ENCODE peak calls at places on chromosomes 4 and X, in ten cellular contexts. One of them, this sample, is unnamed.

GRCh38 chr4:148415500-148415899 is 26.7 kb downstream of the NR3C2 start:
- DNase-seq in A172: peak; percentile 1
- DNase-seq in activated T-helper 1 cell treated with anti-CD3 and anti-CD28 coated beads, Interleukin-2, amount 50 U/mL, for 16 hours: no peak
- DNase-seq in naive thymus-derived CD4-positive, alpha-beta T cell: no peak
- DNase-seq in SJSA1: no peak
- DNase-seq in NCI-H510A: no peak
- DNase-seq in esophagus squamous epithelium: no peak
- DNase-seq in ELF-1: no peak
- DNase-seq in NCI-H1436: no peak
- DNase-seq in lung: no peak
- DNase-seq in this sample: no peak

GRCh38 chrX:46588263-46588662 is 14.7 kb downstream of the CHST7 start:
- DNase-seq in A172: peak; percentile 35
- DNase-seq in activated T-helper 1 cell treated with anti-CD3 and anti-CD28 coated beads, Interleukin-2, amount 50 U/mL, for 16 hours: no peak
- DNase-seq in naive thymus-derived CD4-positive, alpha-beta T cell: peak; percentile 57
- DNase-seq in SJSA1: peak; percentile 56
- DNase-seq in NCI-H510A: no peak
- DNase-seq in esophagus squamous epithelium: no peak
- DNase-seq in ELF-1: peak; percentile 25
- DNase-seq in NCI-H1436: no peak
- DNase-seq in lung: no peak
- DNase-seq in this sample: no peak

GRCh38 chrX:45322820-45323219 is 122.1 kb upstream of the DIPK2B start:
- DNase-seq in A172: peak; percentile 34
- DNase-seq in activated T-helper 1 cell treated with anti-CD3 and anti-CD28 coated beads, Interleukin-2, amount 50 U/mL, for 16 hours: no peak
- DNase-seq in naive thymus-derived CD4-positive, alpha-beta T cell: no peak
- DNase-seq in SJSA1: no peak
- DNase-seq in NCI-H510A: no peak
- DNase-seq in esophagus squamous epithelium: no peak
- DNase-seq in ELF-1: peak; percentile 4
- DNase-seq in NCI-H1436: no peak
- DNase-seq in lung: no peak
- DNase-seq in this sample: no peak

GRCh38 chr4:7772708-7773385 is 166.8 kb downstream of the AFAP1 start:
- DNase-seq in A172: no peak
- DNase-seq in activated T-helper 1 cell treated with anti-CD3 and anti-CD28 coated beads, Interleukin-2, amount 50 U/mL, for 16 hours: no peak
- DNase-seq in naive thymus-derived CD4-positive, alpha-beta T cell: no peak
- DNase-seq in SJSA1: no peak
- DNase-seq in NCI-H510A: no peak
- DNase-seq in esophagus squamous epithelium: no peak
- DNase-seq in ELF-1: peak; percentile 86
- DNase-seq in NCI-H1436: no peak
- DNase-seq in lung: no peak
- DNase-seq in this sample: no peak

GRCh38 chr4:186623546-186623945 is 68.2 kb upstream of the MTNR1A start:
- DNase-seq in A172: no peak
- DNase-seq in activated T-helper 1 cell treated with anti-CD3 and anti-CD28 coated beads, Interleukin-2, amount 50 U/mL, for 16 hours: no peak
- DNase-seq in naive thymus-derived CD4-positive, alpha-beta T cell: no peak
- DNase-seq in SJSA1: no peak
- DNase-seq in NCI-H510A: no peak
- DNase-seq in esophagus squamous epithelium: no peak
- DNase-seq in ELF-1: no peak
- DNase-seq in NCI-H1436: no peak
- DNase-seq in lung: no peak
- DNase-seq in this sample: no peak

GRCh38 chrX:45515262-45516215 is 314.9 kb upstream of the DIPK2B start:
- DNase-seq in A172: peak; percentile 90
- DNase-seq in activated T-helper 1 cell treated with anti-CD3 and anti-CD28 coated beads, Interleukin-2, amount 50 U/mL, for 16 hours: no peak
- DNase-seq in naive thymus-derived CD4-positive, alpha-beta T cell: peak; percentile 35
- DNase-seq in SJSA1: peak; percentile 52
- DNase-seq in NCI-H510A: no peak
- DNase-seq in esophagus squamous epithelium: no peak
- DNase-seq in ELF-1: peak; percentile 21
- DNase-seq in NCI-H1436: no peak
- DNase-seq in lung: peak; percentile 78
- DNase-seq in this sample: peak; percentile 34

GRCh38 chrX:95629737-95630136 is 1054.9 kb upstream of the DIAPH2 start:
- DNase-seq in A172: no peak
- DNase-seq in activated T-helper 1 cell treated with anti-CD3 and anti-CD28 coated beads, Interleukin-2, amount 50 U/mL, for 16 hours: no peak
- DNase-seq in naive thymus-derived CD4-positive, alpha-beta T cell: no peak
- DNase-seq in SJSA1: no peak
- DNase-seq in NCI-H510A: no peak
- DNase-seq in esophagus squamous epithelium: no peak
- DNase-seq in ELF-1: no peak
- DNase-seq in NCI-H1436: no peak
- DNase-seq in lung: no peak
- DNase-seq in this sample: no peak

GRCh38 chr4:143355540-143356217 is 19.0 kb downstream of the GAB1 start:
- DNase-seq in A172: no peak
- DNase-seq in activated T-helper 1 cell treated with anti-CD3 and anti-CD28 coated beads, Interleukin-2, amount 50 U/mL, for 16 hours: no peak
- DNase-seq in naive thymus-derived CD4-positive, alpha-beta T cell: no peak
- DNase-seq in SJSA1: no peak
- DNase-seq in NCI-H510A: no peak
- DNase-seq in esophagus squamous epithelium: no peak
- DNase-seq in ELF-1: peak; percentile 22
- DNase-seq in NCI-H1436: no peak
- DNase-seq in lung: no peak
- DNase-seq in this sample: no peak

GRCh38 chr4:11605597-11605996 is 176.9 kb upstream of the HS3ST1 start:
- DNase-seq in A172: no peak
- DNase-seq in activated T-helper 1 cell treated with anti-CD3 and anti-CD28 coated beads, Interleukin-2, amount 50 U/mL, for 16 hours: no peak
- DNase-seq in naive thymus-derived CD4-positive, alpha-beta T cell: no peak
- DNase-seq in SJSA1: no peak
- DNase-seq in NCI-H510A: no peak
- DNase-seq in esophagus squamous epithelium: no peak
- DNase-seq in ELF-1: no peak
- DNase-seq in NCI-H1436: no peak
- DNase-seq in lung: no peak
- DNase-seq in this sample: no peak

GRCh38 chr4:152536545-152537182 is 772 bp upstream of the FBXW7 start:
- DNase-seq in A172: peak; percentile 54
- DNase-seq in activated T-helper 1 cell treated with anti-CD3 and anti-CD28 coated beads, Interleukin-2, amount 50 U/mL, for 16 hours: no peak
- DNase-seq in naive thymus-derived CD4-positive, alpha-beta T cell: peak; percentile 89
- DNase-seq in SJSA1: no peak
- DNase-seq in NCI-H510A: peak; percentile 6
- DNase-seq in esophagus squamous epithelium: no peak
- DNase-seq in ELF-1: no peak
- DNase-seq in NCI-H1436: peak; percentile 43
- DNase-seq in lung: peak; percentile 35
- DNase-seq in this sample: peak; percentile 43

GRCh38 chr4:56671860-56672259 is 9.2 kb downstream of the HOPX start:
- DNase-seq in A172: no peak
- DNase-seq in activated T-helper 1 cell treated with anti-CD3 and anti-CD28 coated beads, Interleukin-2, amount 50 U/mL, for 16 hours: no peak
- DNase-seq in naive thymus-derived CD4-positive, alpha-beta T cell: no peak
- DNase-seq in SJSA1: no peak
- DNase-seq in NCI-H510A: no peak
- DNase-seq in esophagus squamous epithelium: no peak
- DNase-seq in ELF-1: no peak
- DNase-seq in NCI-H1436: no peak
- DNase-seq in lung: no peak
- DNase-seq in this sample: no peak

GRCh38 chrX:101219116-101219839 is at the start of gene DRP2:
- DNase-seq in A172: no peak
- DNase-seq in activated T-helper 1 cell treated with anti-CD3 and anti-CD28 coated beads, Interleukin-2, amount 50 U/mL, for 16 hours: no peak
- DNase-seq in naive thymus-derived CD4-positive, alpha-beta T cell: no peak
- DNase-seq in SJSA1: no peak
- DNase-seq in NCI-H510A: no peak
- DNase-seq in esophagus squamous epithelium: no peak
- DNase-seq in ELF-1: no peak
- DNase-seq in NCI-H1436: no peak
- DNase-seq in lung: no peak
- DNase-seq in this sample: no peak

GRCh38 chr4:61210186-61210939 is 10.2 kb downstream of the ADGRL3 start:
- DNase-seq in A172: no peak
- DNase-seq in activated T-helper 1 cell treated with anti-CD3 and anti-CD28 coated beads, Interleukin-2, amount 50 U/mL, for 16 hours: no peak
- DNase-seq in naive thymus-derived CD4-positive, alpha-beta T cell: no peak
- DNase-seq in SJSA1: no peak
- DNase-seq in NCI-H510A: no peak
- DNase-seq in esophagus squamous epithelium: no peak
- DNase-seq in ELF-1: peak; percentile 6
- DNase-seq in NCI-H1436: no peak
- DNase-seq in lung: no peak
- DNase-seq in this sample: no peak

GRCh38 chr4:40573593-40574311 is 55.9 kb downstream of the RBM47 start:
- DNase-seq in A172: no peak
- DNase-seq in activated T-helper 1 cell treated with anti-CD3 and anti-CD28 coated beads, Interleukin-2, amount 50 U/mL, for 16 hours: no peak
- DNase-seq in naive thymus-derived CD4-positive, alpha-beta T cell: no peak
- DNase-seq in SJSA1: no peak
- DNase-seq in NCI-H510A: no peak
- DNase-seq in esophagus squamous epithelium: no peak
- DNase-seq in ELF-1: no peak
- DNase-seq in NCI-H1436: no peak
- DNase-seq in lung: no peak
- DNase-seq in this sample: no peak

GRCh38 chrX:73822775-73823174 is 259.8 kb downstream of the CHIC1 start:
- DNase-seq in A172: no peak
- DNase-seq in activated T-helper 1 cell treated with anti-CD3 and anti-CD28 coated beads, Interleukin-2, amount 50 U/mL, for 16 hours: no peak
- DNase-seq in naive thymus-derived CD4-positive, alpha-beta T cell: no peak
- DNase-seq in SJSA1: no peak
- DNase-seq in NCI-H510A: no peak
- DNase-seq in esophagus squamous epithelium: no peak
- DNase-seq in ELF-1: no peak
- DNase-seq in NCI-H1436: no peak
- DNase-seq in lung: no peak
- DNase-seq in this sample: no peak

GRCh38 chr4:150782311-150782710 is 200.4 kb downstream of the MAB21L2 start:
- DNase-seq in A172: peak; percentile 25
- DNase-seq in activated T-helper 1 cell treated with anti-CD3 and anti-CD28 coated beads, Interleukin-2, amount 50 U/mL, for 16 hours: no peak
- DNase-seq in naive thymus-derived CD4-positive, alpha-beta T cell: no peak
- DNase-seq in SJSA1: no peak
- DNase-seq in NCI-H510A: no peak
- DNase-seq in esophagus squamous epithelium: no peak
- DNase-seq in ELF-1: no peak
- DNase-seq in NCI-H1436: no peak
- DNase-seq in lung: no peak
- DNase-seq in this sample: peak; percentile 37

GRCh38 chrX:99857455-99857854 is 552.6 kb downstream of the PCDH19 start:
- DNase-seq in A172: no peak
- DNase-seq in activated T-helper 1 cell treated with anti-CD3 and anti-CD28 coated beads, Interleukin-2, amount 50 U/mL, for 16 hours: no peak
- DNase-seq in naive thymus-derived CD4-positive, alpha-beta T cell: no peak
- DNase-seq in SJSA1: no peak
- DNase-seq in NCI-H510A: no peak
- DNase-seq in esophagus squamous epithelium: no peak
- DNase-seq in ELF-1: no peak
- DNase-seq in NCI-H1436: no peak
- DNase-seq in lung: no peak
- DNase-seq in this sample: no peak

GRCh38 chr4:66633472-66633871 is 911.8 kb downstream of the CENPC start:
- DNase-seq in A172: no peak
- DNase-seq in activated T-helper 1 cell treated with anti-CD3 and anti-CD28 coated beads, Interleukin-2, amount 50 U/mL, for 16 hours: no peak
- DNase-seq in naive thymus-derived CD4-positive, alpha-beta T cell: no peak
- DNase-seq in SJSA1: no peak
- DNase-seq in NCI-H510A: no peak
- DNase-seq in esophagus squamous epithelium: no peak
- DNase-seq in ELF-1: no peak
- DNase-seq in NCI-H1436: no peak
- DNase-seq in lung: no peak
- DNase-seq in this sample: no peak

GRCh38 chrX:106177106-106177981 is 9.2 kb downstream of the PWWP3B start:
- DNase-seq in A172: no peak
- DNase-seq in activated T-helper 1 cell treated with anti-CD3 and anti-CD28 coated beads, Interleukin-2, amount 50 U/mL, for 16 hours: no peak
- DNase-seq in naive thymus-derived CD4-positive, alpha-beta T cell: no peak
- DNase-seq in SJSA1: no peak
- DNase-seq in NCI-H510A: peak; percentile 63
- DNase-seq in esophagus squamous epithelium: no peak
- DNase-seq in ELF-1: peak; percentile 72
- DNase-seq in NCI-H1436: no peak
- DNase-seq in lung: no peak
- DNase-seq in this sample: peak; percentile 72

GRCh38 chrX:106874075-106874474 is 29.1 kb downstream of the RIPPLY1 start:
- DNase-seq in A172: no peak
- DNase-seq in activated T-helper 1 cell treated with anti-CD3 and anti-CD28 coated beads, Interleukin-2, amount 50 U/mL, for 16 hours: no peak
- DNase-seq in naive thymus-derived CD4-positive, alpha-beta T cell: peak; percentile 22
- DNase-seq in SJSA1: no peak
- DNase-seq in NCI-H510A: no peak
- DNase-seq in esophagus squamous epithelium: no peak
- DNase-seq in ELF-1: no peak
- DNase-seq in NCI-H1436: peak; percentile 47
- DNase-seq in lung: no peak
- DNase-seq in this sample: peak; percentile 42

GRCh38 chr4:86939737-86940141 is 4.9 kb downstream of the AFF1 start:
- DNase-seq in A172: no peak
- DNase-seq in activated T-helper 1 cell treated with anti-CD3 and anti-CD28 coated beads, Interleukin-2, amount 50 U/mL, for 16 hours: no peak
- DNase-seq in naive thymus-derived CD4-positive, alpha-beta T cell: peak; percentile 23
- DNase-seq in SJSA1: no peak
- DNase-seq in NCI-H510A: no peak
- DNase-seq in esophagus squamous epithelium: peak; percentile 6
- DNase-seq in ELF-1: no peak
- DNase-seq in NCI-H1436: no peak
- DNase-seq in lung: no peak
- DNase-seq in this sample: no peak

GRCh38 chrX:118219866-118220265 is 103.3 kb upstream of the KLHL13 start:
- DNase-seq in A172: no peak
- DNase-seq in activated T-helper 1 cell treated with anti-CD3 and anti-CD28 coated beads, Interleukin-2, amount 50 U/mL, for 16 hours: no peak
- DNase-seq in naive thymus-derived CD4-positive, alpha-beta T cell: no peak
- DNase-seq in SJSA1: no peak
- DNase-seq in NCI-H510A: no peak
- DNase-seq in esophagus squamous epithelium: no peak
- DNase-seq in ELF-1: no peak
- DNase-seq in NCI-H1436: no peak
- DNase-seq in lung: no peak
- DNase-seq in this sample: no peak

GRCh38 chr4:189763573-189763972 is 177.1 kb upstream of the FRG1 start:
- DNase-seq in A172: no peak
- DNase-seq in activated T-helper 1 cell treated with anti-CD3 and anti-CD28 coated beads, Interleukin-2, amount 50 U/mL, for 16 hours: no peak
- DNase-seq in naive thymus-derived CD4-positive, alpha-beta T cell: no peak
- DNase-seq in SJSA1: no peak
- DNase-seq in NCI-H510A: no peak
- DNase-seq in esophagus squamous epithelium: no peak
- DNase-seq in ELF-1: no peak
- DNase-seq in NCI-H1436: no peak
- DNase-seq in lung: no peak
- DNase-seq in this sample: no peak

GRCh38 chr4:184688447-184688846 is 38.9 kb downstream of the PRIMPOL start:
- DNase-seq in A172: peak; percentile 86
- DNase-seq in activated T-helper 1 cell treated with anti-CD3 and anti-CD28 coated beads, Interleukin-2, amount 50 U/mL, for 16 hours: no peak
- DNase-seq in naive thymus-derived CD4-positive, alpha-beta T cell: no peak
- DNase-seq in SJSA1: peak; percentile 66
- DNase-seq in NCI-H510A: no peak
- DNase-seq in esophagus squamous epithelium: no peak
- DNase-seq in ELF-1: peak; percentile 41
- DNase-seq in NCI-H1436: no peak
- DNase-seq in lung: no peak
- DNase-seq in this sample: no peak

GRCh38 chrX:134600714-134601113 is 57.6 kb downstream of the PLAC1 start:
- DNase-seq in A172: no peak
- DNase-seq in activated T-helper 1 cell treated with anti-CD3 and anti-CD28 coated beads, Interleukin-2, amount 50 U/mL, for 16 hours: no peak
- DNase-seq in naive thymus-derived CD4-positive, alpha-beta T cell: no peak
- DNase-seq in SJSA1: peak; percentile 46
- DNase-seq in NCI-H510A: no peak
- DNase-seq in esophagus squamous epithelium: no peak
- DNase-seq in ELF-1: no peak
- DNase-seq in NCI-H1436: no peak
- DNase-seq in lung: no peak
- DNase-seq in this sample: no peak

GRCh38 chrX:40095588-40096394 is 2.0 kb downstream of the BCOR start:
- DNase-seq in A172: no peak
- DNase-seq in activated T-helper 1 cell treated with anti-CD3 and anti-CD28 coated beads, Interleukin-2, amount 50 U/mL, for 16 hours: no peak
- DNase-seq in naive thymus-derived CD4-positive, alpha-beta T cell: peak; percentile 66
- DNase-seq in SJSA1: no peak
- DNase-seq in NCI-H510A: no peak
- DNase-seq in esophagus squamous epithelium: no peak
- DNase-seq in ELF-1: no peak
- DNase-seq in NCI-H1436: no peak
- DNase-seq in lung: no peak
- DNase-seq in this sample: no peak

GRCh38 chr4:89136525-89136924 is 25.2 kb downstream of the TIGD2 start:
- DNase-seq in A172: peak; percentile 71
- DNase-seq in activated T-helper 1 cell treated with anti-CD3 and anti-CD28 coated beads, Interleukin-2, amount 50 U/mL, for 16 hours: no peak
- DNase-seq in naive thymus-derived CD4-positive, alpha-beta T cell: no peak
- DNase-seq in SJSA1: no peak
- DNase-seq in NCI-H510A: no peak
- DNase-seq in esophagus squamous epithelium: no peak
- DNase-seq in ELF-1: no peak
- DNase-seq in NCI-H1436: no peak
- DNase-seq in lung: no peak
- DNase-seq in this sample: no peak

GRCh38 chr4:102139132-102139573 is 206.1 kb downstream of the SLC39A8 start:
- DNase-seq in A172: peak; percentile 82
- DNase-seq in activated T-helper 1 cell treated with anti-CD3 and anti-CD28 coated beads, Interleukin-2, amount 50 U/mL, for 16 hours: no peak
- DNase-seq in naive thymus-derived CD4-positive, alpha-beta T cell: no peak
- DNase-seq in SJSA1: no peak
- DNase-seq in NCI-H510A: no peak
- DNase-seq in esophagus squamous epithelium: no peak
- DNase-seq in ELF-1: no peak
- DNase-seq in NCI-H1436: no peak
- DNase-seq in lung: no peak
- DNase-seq in this sample: peak; percentile 13